ENCODE peak calls at places on chromosome 21, in five cellular contexts. O is DND-41, N is prostate gland, W is esophagus squamous epithelium, M is Peyer's patch. K is an unnamed sample. For H3K4me1, the result is how much of the 10 kb centered on the place peaks cover.

GRCh38 chr21:16535100-16535418 is 805.3 kb downstream of the USP25 start:
- DNase-seq in M (peak), N (peak), W (no peak), O (no peak), K (peak)

GRCh38 chr21:45547211-45547900 is 5.1 kb upstream of the SLC19A1 start:
- DNase-seq in W (no peak), N (no peak), M (peak), O (no peak), K (peak)

GRCh38 chr21:45590726-45591618 is 48.7 kb upstream of the SLC19A1 start:
- DNase-seq in M (peak), W (no peak), O (no peak), N (no peak), K (peak)

GRCh38 chr21:38804617-38805281 is 980 bp upstream of the ETS2 start:
- DNase-seq in M (peak), N (peak), W (no peak), O (peak), K (peak)

GRCh38 chr21:35585878-35586277 is 474.4 kb downstream of the SETD4 start:
- DNase-seq in N (no peak), M (no peak), O (no peak), W (no peak), K (no peak)

GRCh38 chr21:31184462-31184861 is 146.2 kb upstream of the KRTAP19-8 start:
- DNase-seq in M (peak), O (peak), N (no peak), W (no peak), K (no peak)

GRCh38 chr21:37917612-37918011 is 1.4 kb upstream of the KCNJ6 start:
- DNase-seq in N (no peak), M (no peak), O (no peak), W (no peak), K (no peak)

GRCh38 chr21:33152228-33153130 is 77.3 kb upstream of the IFNAR2 start:
- DNase-seq in W (no peak), M (no peak), N (no peak), O (no peak), K (no peak)

GRCh38 chr21:16419188-16419874 is 689.5 kb downstream of the USP25 start:
- DNase-seq in M (peak), W (no peak), O (no peak), N (peak), K (no peak)

DNA sequence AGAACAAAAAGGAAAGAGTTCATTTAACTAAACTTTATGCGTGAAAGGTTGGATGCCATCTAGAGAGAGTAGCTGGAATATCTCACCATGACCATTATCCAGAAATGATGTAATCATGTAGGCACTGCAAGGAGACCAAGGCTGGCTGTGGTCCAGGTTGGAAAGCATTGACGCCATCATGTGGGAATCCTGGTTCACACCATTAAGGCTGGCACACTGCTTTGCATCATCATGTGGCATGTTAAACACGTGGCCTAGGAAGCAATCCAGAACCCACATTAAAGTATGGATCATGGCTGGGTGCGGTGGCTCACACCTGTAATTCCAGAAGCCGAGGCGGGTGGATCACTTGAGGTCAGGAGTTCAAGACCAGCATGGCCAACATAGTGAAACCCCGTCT is 4.3 kb downstream of the ADAMTS1 start:
- DNase-seq in N (no peak), O (peak), M (no peak), W (no peak), K (no peak)
- TF ChIP-seq CTCF in N (no peak), O (peak), M (no peak), W (no peak), K (no peak)

GRCh38 chr21:26506951-26507350 is 66.1 kb downstream of the CYYR1 start:
- DNase-seq in O (no peak), W (no peak), M (no peak), N (no peak), K (no peak)
- H3K4me1 ChIP-seq in O (under half), W (under half), M (under half), N (under half), K (under half)

DNA sequence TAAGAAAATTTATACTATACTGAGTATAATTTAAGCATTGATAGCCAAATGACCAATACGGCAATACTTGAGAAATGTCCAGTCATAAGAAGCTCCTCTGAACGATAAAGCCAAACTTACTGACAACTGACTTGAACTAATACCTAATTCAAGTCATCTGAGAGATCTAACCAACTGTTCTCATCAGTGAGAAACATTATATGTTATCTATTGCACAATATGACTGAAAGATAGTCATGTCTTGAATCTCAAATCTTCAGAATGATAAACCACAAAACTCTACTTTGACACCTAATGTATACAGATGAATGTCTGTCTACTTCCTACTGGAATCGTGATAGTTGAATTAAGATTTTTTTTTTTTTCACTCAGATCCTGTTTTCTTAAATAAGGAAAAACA is 39.0 kb downstream of the APP start:
- DNase-seq in W (no peak), O (no peak), M (no peak), N (no peak), K (no peak)
- H3K4me3 ChIP-seq in W (no peak), O (no peak), M (no peak), N (no peak), K (no peak)

GRCh38 chr21:14070968-14071367 is 139.8 kb downstream of the LIPI start:
- DNase-seq in W (no peak), O (no peak), M (no peak), N (no peak), K (no peak)

GRCh38 chr21:14072761-14073535 is 137.8 kb downstream of the LIPI start:
- DNase-seq in M (no peak), N (no peak), O (no peak), W (no peak), K (no peak)

GRCh38 chr21:14073615-14074014 is 137.1 kb downstream of the LIPI start:
- DNase-seq in W (no peak), O (no peak), N (no peak), M (no peak), K (no peak)

GRCh38 chr21:14071902-14072734 is 138.6 kb downstream of the LIPI start:
- DNase-seq in O (no peak), N (no peak), M (no peak), W (no peak), K (no peak)

DNA sequence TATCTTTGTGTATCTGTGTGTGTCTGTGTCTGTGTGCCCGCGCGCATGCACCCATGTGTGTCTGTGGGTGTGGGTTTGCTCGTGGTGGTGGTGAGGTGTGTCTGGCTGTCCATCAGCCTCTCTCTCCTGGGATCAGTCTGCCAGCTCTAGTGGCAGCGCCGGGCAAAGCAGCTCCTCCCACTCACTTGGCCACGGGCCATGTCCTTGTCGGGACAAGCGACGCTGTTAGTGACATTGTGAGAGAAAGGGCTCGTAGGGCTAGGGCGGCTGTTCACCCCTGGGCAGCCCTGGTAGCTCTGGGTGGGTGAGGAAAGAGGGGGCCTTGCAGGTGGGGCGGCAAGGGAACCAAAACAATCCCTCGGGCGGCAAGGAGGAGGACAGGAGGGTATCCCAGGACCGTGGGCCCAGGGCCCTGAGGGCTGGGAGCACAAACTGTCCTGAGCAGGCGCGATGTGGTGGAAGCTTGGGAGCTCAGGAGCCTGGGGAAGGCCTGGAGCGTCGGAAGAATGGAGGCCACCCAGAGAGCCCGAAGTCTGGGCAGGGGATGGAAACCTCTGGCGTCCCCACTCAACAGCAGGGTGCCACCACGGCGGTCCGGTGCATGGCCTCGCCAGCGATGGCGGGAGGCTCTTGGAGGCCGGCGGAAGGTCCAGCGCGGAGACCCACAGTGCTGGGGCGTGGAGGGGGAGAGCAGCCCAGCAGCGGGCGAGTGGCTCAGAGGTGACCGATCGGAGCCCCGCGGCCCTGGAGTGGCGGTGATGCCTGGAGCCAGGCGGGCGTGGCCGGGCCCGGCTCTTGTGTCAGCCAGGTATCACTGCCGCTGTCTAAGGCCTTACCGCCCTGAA is 140.5 kb downstream of the LIPI start:
- DNase-seq in W (no peak), M (no peak), N (no peak), O (no peak), K (no peak)
- TF ChIP-seq CTCF in W (no peak), M (no peak), N (no peak), O (no peak), K (no peak)

GRCh38 chr21:29053011-29053553 is 20.4 kb downstream of the CCT8 start:
- DNase-seq in W (no peak), M (no peak), O (no peak), N (no peak), K (no peak)

GRCh38 chr21:29055080-29055479 is 18.4 kb downstream of the CCT8 start:
- DNase-seq in W (no peak), M (no peak), O (no peak), N (no peak), K (no peak)

GRCh38 chr21:29056005-29056404 is 17.4 kb downstream of the CCT8 start:
- DNase-seq in O (no peak), M (no peak), W (no peak), N (no peak), K (no peak)

GRCh38 chr21:29052224-29052623 is 21.2 kb downstream of the CCT8 start:
- DNase-seq in W (no peak), N (no peak), M (no peak), O (no peak), K (no peak)

GRCh38 chr21:29053656-29054055 is 19.8 kb downstream of the CCT8 start:
- DNase-seq in W (no peak), N (no peak), M (no peak), O (no peak), K (no peak)
- H3K4me1 ChIP-seq in W (under half), N (under half), M (under half), O (under half), K (under half)

GRCh38 chr21:42495027-42495426 is 997 bp downstream of the RSPH1 start:
- DNase-seq in M (no peak), W (no peak), O (no peak), N (no peak), K (no peak)
- H3K4me3 ChIP-seq in M (peak), W (no peak), O (no peak), N (no peak), K (no peak)

GRCh38 chr21:28779914-28780313 is 212.8 kb downstream of the LTN1 start:
- DNase-seq in M (no peak), W (no peak), O (no peak), N (no peak), K (no peak)

GRCh38 chr21:28783641-28784185 is 209.0 kb downstream of the LTN1 start:
- DNase-seq in O (no peak), M (no peak), N (no peak), W (no peak), K (no peak)

GRCh38 chr21:28776251-28776650 is 216.4 kb downstream of the LTN1 start:
- DNase-seq in O (no peak), M (no peak), W (no peak), N (no peak), K (no peak)

GRCh38 chr21:28781602-28782274 is 210.9 kb downstream of the LTN1 start:
- DNase-seq in W (no peak), N (no peak), M (no peak), O (peak), K (no peak)
- TF ChIP-seq CTCF in W (no peak), N (no peak), M (peak), O (peak), K (no peak)

GRCh38 chr21:17779486-17779885 is 39.7 kb downstream of the C21orf91 start:
- DNase-seq in W (no peak), O (no peak), N (no peak), M (no peak), K (no peak)

GRCh38 chr21:17781524-17781923 is 37.6 kb downstream of the C21orf91 start:
- DNase-seq in M (no peak), N (no peak), W (no peak), O (no peak), K (no peak)

GRCh38 chr21:17775431-17776126 is 43.6 kb downstream of the C21orf91 start:
- DNase-seq in N (no peak), O (no peak), M (peak), W (no peak), K (peak)

GRCh38 chr21:17780539-17780938 is 38.6 kb downstream of the C21orf91 start:
- DNase-seq in O (no peak), W (no peak), M (peak), N (no peak), K (no peak)

GRCh38 chr21:17777321-17777720 is 41.8 kb downstream of the C21orf91 start:
- DNase-seq in O (no peak), M (no peak), W (no peak), N (no peak), K (no peak)
- H3K4me1 ChIP-seq in O (under half), M (under half), W (under half), N (under half), K (under half)

K was measured in mucosa of descending colon.